ENCODE peak calls at places on chromosomes 3 and 15, in four cellular contexts. One of them, this sample, is unnamed.

GRCh38 chr15:63370764-63371163 is 10.9 kb downstream of the CA12 start:
- DNase-seq in brain microvascular endothelial cell: no peak
- DNase-seq in psoas muscle: no peak
- DNase-seq in AG10803: no peak
- DNase-seq in this sample: no peak

GRCh38 chr3:188531210-188531609 is 377.3 kb downstream of the LPP start:
- DNase-seq in psoas muscle: no peak
- DNase-seq in AG10803: peak; percentile 73
- DNase-seq in brain microvascular endothelial cell: peak; percentile 85
- DNase-seq in this sample: no peak

GRCh38 chr3:27880969-27881892 is 159.1 kb upstream of the EOMES start:
- DNase-seq in AG10803: no peak
- DNase-seq in brain microvascular endothelial cell: no peak
- DNase-seq in psoas muscle: no peak
- DNase-seq in this sample: no peak

GRCh38 chr3:136120373-136121348 is 75.5 kb downstream of the MSL2 start:
- DNase-seq in brain microvascular endothelial cell: no peak
- DNase-seq in psoas muscle: no peak
- DNase-seq in AG10803: peak; percentile 29
- DNase-seq in this sample: no peak

GRCh38 chr3:46715507-46716175 is 2.0 kb downstream of the PRSS50 start:
- DNase-seq in AG10803: no peak
- DNase-seq in psoas muscle: no peak
- DNase-seq in brain microvascular endothelial cell: no peak
- DNase-seq in this sample: peak; percentile 48

GRCh38 chr15:68199340-68199739 is 5.8 kb downstream of the CALML4 start:
- DNase-seq in psoas muscle: no peak
- DNase-seq in AG10803: no peak
- DNase-seq in brain microvascular endothelial cell: no peak
- DNase-seq in this sample: no peak

GRCh38 chr3:41327718-41328117 is 128.4 kb downstream of the CTNNB1 start:
- DNase-seq in psoas muscle: no peak
- DNase-seq in brain microvascular endothelial cell: peak; percentile 76
- DNase-seq in AG10803: no peak
- DNase-seq in this sample: no peak

GRCh38 chr3:160618363-160618762 is 53.0 kb upstream of the KPNA4 start:
- DNase-seq in AG10803: no peak
- DNase-seq in brain microvascular endothelial cell: no peak
- DNase-seq in psoas muscle: no peak
- DNase-seq in this sample: no peak

GRCh38 chr3:99645277-99646106 is 7.1 kb downstream of the COL8A1 start:
- DNase-seq in brain microvascular endothelial cell: peak; percentile 52
- DNase-seq in AG10803: peak; percentile 86
- DNase-seq in psoas muscle: no peak
- DNase-seq in this sample: no peak

GRCh38 chr3:159816507-159816906 is 172.1 kb upstream of the IL12A start:
- DNase-seq in psoas muscle: no peak
- DNase-seq in brain microvascular endothelial cell: no peak
- DNase-seq in AG10803: no peak
- DNase-seq in this sample: no peak

GRCh38 chr3:15645740-15646490 is 44.4 kb downstream of the BTD start:
- DNase-seq in AG10803: peak; percentile 95
- DNase-seq in psoas muscle: peak; percentile 82
- DNase-seq in brain microvascular endothelial cell: peak; percentile 88
- DNase-seq in this sample: no peak

GRCh38 chr3:127676456-127676855 is 3.7 kb downstream of the ABTB1 start:
- DNase-seq in brain microvascular endothelial cell: no peak
- DNase-seq in psoas muscle: no peak
- DNase-seq in AG10803: no peak
- DNase-seq in this sample: no peak

GRCh38 chr3:46860381-46861292 is 2.6 kb downstream of the MYL3 start:
- DNase-seq in brain microvascular endothelial cell: no peak
- DNase-seq in psoas muscle: peak; percentile 55
- DNase-seq in AG10803: no peak
- DNase-seq in this sample: no peak

GRCh38 chr3:174949523-174949922 is 90.4 kb downstream of the NAALADL2 start:
- DNase-seq in AG10803: peak; percentile 94
- DNase-seq in psoas muscle: no peak
- DNase-seq in brain microvascular endothelial cell: peak; percentile 95
- DNase-seq in this sample: no peak

GRCh38 chr3:123489400-123490004 is 40.6 kb upstream of the ADCY5 start:
- DNase-seq in psoas muscle: peak; percentile 69
- DNase-seq in brain microvascular endothelial cell: peak; percentile 52
- DNase-seq in AG10803: peak; percentile 68
- DNase-seq in this sample: peak; percentile 68

GRCh38 chr15:61671736-61672135 is 388.5 kb downstream of the VPS13C start:
- DNase-seq in AG10803: no peak
- DNase-seq in brain microvascular endothelial cell: no peak
- DNase-seq in psoas muscle: peak; percentile 43
- DNase-seq in this sample: no peak

GRCh38 chr15:96326551-96327154 is 3.8 kb upstream of the NR2F2 start:
- DNase-seq in brain microvascular endothelial cell: peak; percentile 39
- DNase-seq in psoas muscle: peak; percentile 63
- DNase-seq in AG10803: peak; percentile 75
- DNase-seq in this sample: no peak

GRCh38 chr3:70981252-70981933 is 602.1 kb downstream of the FOXP1 start:
- DNase-seq in brain microvascular endothelial cell: no peak
- DNase-seq in psoas muscle: no peak
- DNase-seq in AG10803: no peak
- DNase-seq in this sample: no peak

GRCh38 chr3:69864141-69864540 is 124.9 kb downstream of the MITF start:
- DNase-seq in AG10803: no peak
- DNase-seq in brain microvascular endothelial cell: no peak
- DNase-seq in psoas muscle: no peak
- DNase-seq in this sample: no peak

GRCh38 chr3:175266993-175267960 is 408.1 kb downstream of the NAALADL2 start:
- DNase-seq in AG10803: peak; percentile 30
- DNase-seq in brain microvascular endothelial cell: peak; percentile 12
- DNase-seq in psoas muscle: no peak
- DNase-seq in this sample: no peak

GRCh38 chr3:46269556-46269955 is 27.3 kb downstream of the CCR3 start:
- DNase-seq in brain microvascular endothelial cell: no peak
- DNase-seq in AG10803: no peak
- DNase-seq in psoas muscle: no peak
- DNase-seq in this sample: no peak

GRCh38 chr3:49705390-49705960 is 14.0 kb downstream of the AMIGO3 start:
- DNase-seq in AG10803: no peak
- DNase-seq in psoas muscle: no peak
- DNase-seq in brain microvascular endothelial cell: no peak
- DNase-seq in this sample: no peak
- TF ChIP-seq CTCF in AG10803: no peak
- TF ChIP-seq CTCF in psoas muscle: no peak
- TF ChIP-seq CTCF in brain microvascular endothelial cell: no peak
- TF ChIP-seq CTCF in this sample: no peak

GRCh38 chr3:186464424-186465093 is 79.6 kb downstream of the CRYGS start:
- DNase-seq in brain microvascular endothelial cell: no peak
- DNase-seq in psoas muscle: no peak
- DNase-seq in AG10803: no peak
- DNase-seq in this sample: no peak
- TF ChIP-seq CTCF in brain microvascular endothelial cell: peak; percentile 5
- TF ChIP-seq CTCF in psoas muscle: no peak
- TF ChIP-seq CTCF in AG10803: no peak
- TF ChIP-seq CTCF in this sample: no peak

GRCh38 chr3:138070006-138070405 is 45.4 kb downstream of the DZIP1L start:
- DNase-seq in brain microvascular endothelial cell: no peak
- DNase-seq in AG10803: no peak
- DNase-seq in psoas muscle: no peak
- DNase-seq in this sample: no peak
- TF ChIP-seq CTCF in brain microvascular endothelial cell: no peak
- TF ChIP-seq CTCF in AG10803: no peak
- TF ChIP-seq CTCF in psoas muscle: no peak
- TF ChIP-seq CTCF in this sample: no peak

DNA sequence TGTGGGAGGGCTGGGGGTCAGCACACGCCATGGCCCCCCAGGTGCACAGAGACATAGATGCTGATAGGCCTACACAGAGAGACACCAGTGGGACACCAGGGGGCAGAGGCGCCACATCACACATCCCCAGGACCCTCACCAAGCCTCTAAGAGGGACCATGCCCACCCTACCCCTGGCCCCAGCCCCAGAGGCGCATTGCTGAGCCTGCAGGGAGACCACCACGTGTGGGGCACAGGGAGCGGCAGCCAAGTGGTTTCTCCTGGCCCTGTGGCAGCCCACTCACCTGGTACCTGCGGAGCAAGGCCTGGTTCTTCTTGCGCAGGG is 1.2 kb downstream of the CCDC9B start:
- DNase-seq in psoas muscle: no peak
- DNase-seq in brain microvascular endothelial cell: no peak
- DNase-seq in AG10803: no peak
- DNase-seq in this sample: no peak
- TF ChIP-seq CTCF in psoas muscle: peak; percentile 19
- TF ChIP-seq CTCF in brain microvascular endothelial cell: peak; percentile 50
- TF ChIP-seq CTCF in AG10803: peak; percentile 24
- TF ChIP-seq CTCF in this sample: peak; percentile 47

DNA sequence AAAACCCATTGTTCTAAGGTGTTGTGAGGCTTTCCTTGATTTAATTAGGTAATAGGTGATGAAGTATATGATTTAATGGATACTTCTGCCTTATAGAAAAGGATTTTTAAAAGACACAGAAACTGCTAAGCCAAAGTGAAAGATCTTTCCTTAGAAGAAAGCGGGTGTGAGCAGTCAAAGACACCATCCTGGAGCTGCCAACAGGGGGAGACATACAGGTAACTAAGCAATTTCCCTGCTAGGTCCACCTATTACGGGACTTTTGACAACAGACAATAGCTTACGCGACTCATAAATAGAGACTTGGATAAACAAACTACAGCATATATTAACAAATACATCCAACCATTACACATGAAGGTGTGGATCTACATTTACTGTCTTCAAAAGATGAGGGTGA is 669.5 kb downstream of the SQOR start:
- DNase-seq in psoas muscle: no peak
- DNase-seq in AG10803: no peak
- DNase-seq in brain microvascular endothelial cell: no peak
- DNase-seq in this sample: no peak
- TF ChIP-seq CTCF in psoas muscle: no peak
- TF ChIP-seq CTCF in AG10803: peak; percentile 45
- TF ChIP-seq CTCF in brain microvascular endothelial cell: peak; percentile 54
- TF ChIP-seq CTCF in this sample: no peak